ENCODE peak calls at places on chromosomes 16 and 17, in eight cellular contexts. One of them, this sample, is unnamed. For H3K27me3, the result is how much of the 10 kb centered on the place peaks cover.

GRCh38 chr17:40191237-40192208 is 14.3 kb downstream of the RAPGEFL1 start:
- DNase-seq in tibial nerve: peak
- DNase-seq in prostate gland: peak
- DNase-seq in CD8-positive, alpha-beta T cell: peak
- DNase-seq in SK-N-SH: peak
- DNase-seq in mammary epithelial cell: peak
- DNase-seq in CD4-positive, alpha-beta T cell: peak
- DNase-seq in adipocyte: peak
- DNase-seq in this sample: no peak

GRCh38 chr17:4082136-4082924 is 60.5 kb downstream of the ZZEF1 start:
- DNase-seq in tibial nerve: no peak
- DNase-seq in prostate gland: no peak
- DNase-seq in CD8-positive, alpha-beta T cell: no peak
- DNase-seq in SK-N-SH: no peak
- DNase-seq in mammary epithelial cell: no peak
- DNase-seq in CD4-positive, alpha-beta T cell: no peak
- DNase-seq in adipocyte: no peak
- DNase-seq in this sample: no peak

GRCh38 chr16:51982715-51983680 is 563.9 kb downstream of the TOX3 start:
- DNase-seq in tibial nerve: no peak
- DNase-seq in prostate gland: peak
- DNase-seq in CD8-positive, alpha-beta T cell: no peak
- DNase-seq in SK-N-SH: peak
- DNase-seq in mammary epithelial cell: peak
- DNase-seq in CD4-positive, alpha-beta T cell: no peak
- DNase-seq in adipocyte: peak
- DNase-seq in this sample: peak

GRCh38 chr17:76866774-76867577 is 1.2 kb upstream of the MGAT5B start:
- DNase-seq in tibial nerve: no peak
- DNase-seq in prostate gland: no peak
- DNase-seq in CD8-positive, alpha-beta T cell: no peak
- DNase-seq in SK-N-SH: no peak
- DNase-seq in mammary epithelial cell: peak
- DNase-seq in CD4-positive, alpha-beta T cell: no peak
- DNase-seq in adipocyte: peak
- DNase-seq in this sample: no peak

GRCh38 chr17:4177732-4178131 is 34.7 kb downstream of the CYB5D2 start:
- DNase-seq in tibial nerve: no peak
- DNase-seq in prostate gland: no peak
- DNase-seq in CD8-positive, alpha-beta T cell: no peak
- DNase-seq in SK-N-SH: no peak
- DNase-seq in mammary epithelial cell: no peak
- DNase-seq in CD4-positive, alpha-beta T cell: no peak
- DNase-seq in adipocyte: no peak
- DNase-seq in this sample: no peak

GRCh38 chr17:10772425-10773380 is 31.2 kb downstream of the TMEM238L start:
- DNase-seq in tibial nerve: no peak
- DNase-seq in prostate gland: peak
- DNase-seq in CD8-positive, alpha-beta T cell: no peak
- DNase-seq in SK-N-SH: no peak
- DNase-seq in mammary epithelial cell: no peak
- DNase-seq in CD4-positive, alpha-beta T cell: no peak
- DNase-seq in adipocyte: no peak
- DNase-seq in this sample: peak

GRCh38 chr17:82390015-82390859 is 18.7 kb downstream of the UTS2R start:
- DNase-seq in tibial nerve: no peak
- DNase-seq in prostate gland: no peak
- DNase-seq in CD8-positive, alpha-beta T cell: no peak
- DNase-seq in SK-N-SH: no peak
- DNase-seq in mammary epithelial cell: no peak
- DNase-seq in CD4-positive, alpha-beta T cell: no peak
- DNase-seq in adipocyte: no peak
- DNase-seq in this sample: no peak

GRCh38 chr16:53417976-53418375 is 16.3 kb upstream of the RBL2 start:
- DNase-seq in tibial nerve: no peak
- DNase-seq in prostate gland: no peak
- DNase-seq in CD8-positive, alpha-beta T cell: no peak
- DNase-seq in SK-N-SH: no peak
- DNase-seq in mammary epithelial cell: no peak
- DNase-seq in CD4-positive, alpha-beta T cell: no peak
- DNase-seq in adipocyte: no peak
- DNase-seq in this sample: no peak

GRCh38 chr16:51276335-51276734 is 125.3 kb upstream of the SALL1 start:
- DNase-seq in tibial nerve: no peak
- DNase-seq in prostate gland: no peak
- DNase-seq in CD8-positive, alpha-beta T cell: no peak
- DNase-seq in SK-N-SH: no peak
- DNase-seq in mammary epithelial cell: peak
- DNase-seq in CD4-positive, alpha-beta T cell: no peak
- DNase-seq in adipocyte: no peak
- DNase-seq in this sample: no peak

GRCh38 chr17:67514998-67515397 is 137.9 kb downstream of the PITPNC1 start:
- DNase-seq in tibial nerve: no peak
- DNase-seq in prostate gland: no peak
- DNase-seq in CD8-positive, alpha-beta T cell: no peak
- DNase-seq in SK-N-SH: no peak
- DNase-seq in mammary epithelial cell: no peak
- DNase-seq in CD4-positive, alpha-beta T cell: no peak
- DNase-seq in adipocyte: no peak
- DNase-seq in this sample: no peak

GRCh38 chr17:74380959-74381808 is 13.9 kb downstream of the GPR142 start:
- DNase-seq in tibial nerve: no peak
- DNase-seq in prostate gland: no peak
- DNase-seq in CD8-positive, alpha-beta T cell: no peak
- DNase-seq in SK-N-SH: no peak
- DNase-seq in mammary epithelial cell: no peak
- DNase-seq in CD4-positive, alpha-beta T cell: no peak
- DNase-seq in adipocyte: no peak
- DNase-seq in this sample: no peak

GRCh38 chr16:75479421-75479990 is 15.0 kb upstream of the TMEM170A start:
- DNase-seq in tibial nerve: no peak
- DNase-seq in prostate gland: no peak
- DNase-seq in CD8-positive, alpha-beta T cell: no peak
- DNase-seq in SK-N-SH: no peak
- DNase-seq in mammary epithelial cell: no peak
- DNase-seq in CD4-positive, alpha-beta T cell: no peak
- DNase-seq in adipocyte: no peak
- DNase-seq in this sample: no peak

GRCh38 chr16:74700206-74701040 is at the start of gene MLKL:
- DNase-seq in tibial nerve: peak
- DNase-seq in prostate gland: peak
- DNase-seq in CD8-positive, alpha-beta T cell: peak
- DNase-seq in SK-N-SH: peak
- DNase-seq in mammary epithelial cell: peak
- DNase-seq in CD4-positive, alpha-beta T cell: peak
- DNase-seq in adipocyte: peak
- DNase-seq in this sample: peak

GRCh38 chr16:54156349-54156748 is 130.2 kb downstream of the IRX3 start:
- DNase-seq in tibial nerve: no peak
- DNase-seq in prostate gland: no peak
- DNase-seq in CD8-positive, alpha-beta T cell: no peak
- DNase-seq in SK-N-SH: no peak
- DNase-seq in mammary epithelial cell: no peak
- DNase-seq in CD4-positive, alpha-beta T cell: no peak
- DNase-seq in adipocyte: no peak
- DNase-seq in this sample: no peak

GRCh38 chr17:38448208-38448776 is 20.0 kb downstream of the ARHGAP23 start:
- DNase-seq in tibial nerve: no peak
- DNase-seq in prostate gland: no peak
- DNase-seq in CD8-positive, alpha-beta T cell: no peak
- DNase-seq in SK-N-SH: no peak
- DNase-seq in mammary epithelial cell: no peak
- DNase-seq in CD4-positive, alpha-beta T cell: no peak
- DNase-seq in adipocyte: no peak
- DNase-seq in this sample: no peak

GRCh38 chr16:70433456-70434103 is 5.3 kb downstream of the ST3GAL2 start:
- DNase-seq in tibial nerve: no peak
- DNase-seq in prostate gland: no peak
- DNase-seq in CD8-positive, alpha-beta T cell: no peak
- DNase-seq in SK-N-SH: peak
- DNase-seq in mammary epithelial cell: no peak
- DNase-seq in CD4-positive, alpha-beta T cell: no peak
- DNase-seq in adipocyte: peak
- DNase-seq in this sample: no peak

GRCh38 chr16:23848958-23849357 is 13.2 kb downstream of the PRKCB start:
- DNase-seq in tibial nerve: no peak
- DNase-seq in prostate gland: no peak
- DNase-seq in CD8-positive, alpha-beta T cell: no peak
- DNase-seq in SK-N-SH: no peak
- DNase-seq in mammary epithelial cell: no peak
- DNase-seq in CD4-positive, alpha-beta T cell: no peak
- DNase-seq in adipocyte: no peak
- DNase-seq in this sample: no peak

GRCh38 chr16:12354296-12354818 is 377.8 kb downstream of the SNX29 start:
- DNase-seq in tibial nerve: no peak
- DNase-seq in prostate gland: no peak
- DNase-seq in CD8-positive, alpha-beta T cell: no peak
- DNase-seq in SK-N-SH: no peak
- DNase-seq in mammary epithelial cell: no peak
- DNase-seq in CD4-positive, alpha-beta T cell: no peak
- DNase-seq in adipocyte: no peak
- DNase-seq in this sample: no peak

GRCh38 chr17:42697108-42697811 is 14.9 kb downstream of the CNTNAP1 start:
- DNase-seq in tibial nerve: no peak
- DNase-seq in prostate gland: no peak
- DNase-seq in CD8-positive, alpha-beta T cell: no peak
- DNase-seq in SK-N-SH: peak
- DNase-seq in mammary epithelial cell: no peak
- DNase-seq in CD4-positive, alpha-beta T cell: no peak
- DNase-seq in adipocyte: no peak
- DNase-seq in this sample: no peak

GRCh38 chr17:57075193-57075592 is 9.9 kb upstream of the AKAP1 start:
- DNase-seq in tibial nerve: no peak
- DNase-seq in prostate gland: no peak
- DNase-seq in CD8-positive, alpha-beta T cell: no peak
- DNase-seq in SK-N-SH: no peak
- DNase-seq in mammary epithelial cell: no peak
- DNase-seq in CD4-positive, alpha-beta T cell: no peak
- DNase-seq in adipocyte: no peak
- DNase-seq in this sample: no peak
- H3K27me3 ChIP-seq in tibial nerve: under half
- H3K27me3 ChIP-seq in prostate gland: under half
- H3K27me3 ChIP-seq in CD8-positive, alpha-beta T cell: under half
- H3K27me3 ChIP-seq in SK-N-SH: under half
- H3K27me3 ChIP-seq in mammary epithelial cell: under half
- H3K27me3 ChIP-seq in CD4-positive, alpha-beta T cell: under half
- H3K27me3 ChIP-seq in adipocyte: under half
- H3K27me3 ChIP-seq in this sample: under half

DNA sequence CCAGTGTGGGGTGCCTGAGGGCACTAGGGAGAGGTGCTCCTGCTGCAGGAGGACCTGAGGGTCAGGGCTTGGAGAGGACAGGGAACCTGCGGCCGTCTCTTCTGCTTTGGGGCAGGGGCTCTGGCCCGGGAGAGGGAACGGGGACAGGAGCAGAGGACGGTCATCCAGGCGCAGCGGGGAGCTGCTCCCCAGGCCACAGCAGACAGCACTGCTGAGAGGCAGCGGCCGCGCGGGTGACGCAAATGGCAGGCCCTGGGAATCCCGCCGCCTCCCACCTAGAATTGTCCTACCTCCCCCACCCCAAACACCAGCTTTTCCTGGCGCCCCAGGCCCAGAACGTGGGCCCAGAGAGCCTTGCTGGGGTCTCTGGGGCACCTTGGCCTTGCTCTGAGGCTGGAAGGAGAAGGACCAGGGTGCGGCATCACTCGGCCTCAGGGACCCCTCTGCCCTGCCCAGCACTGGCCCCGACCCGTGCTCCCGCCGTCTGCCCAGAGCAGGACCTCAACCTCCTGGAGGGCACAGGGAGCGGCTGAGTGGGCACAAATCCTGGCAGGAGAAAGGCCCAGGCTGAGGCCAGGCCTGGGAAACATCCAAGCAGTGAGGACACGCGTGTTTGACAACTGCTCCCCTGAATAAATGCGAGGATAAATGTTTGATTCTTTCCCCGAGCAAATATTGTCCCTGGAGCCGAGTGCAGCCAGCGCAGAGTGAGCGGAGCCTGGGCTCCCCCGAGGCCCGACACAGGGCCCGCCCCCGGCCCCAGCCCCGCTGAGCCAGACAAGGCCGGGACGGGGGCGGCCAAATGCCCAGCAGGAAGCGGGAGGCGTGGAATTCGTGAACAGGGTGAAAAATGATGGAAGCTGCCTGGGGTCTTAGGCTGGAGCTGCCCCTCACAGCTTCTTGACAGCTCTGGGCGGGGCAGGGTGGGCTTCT is 8.5 kb downstream of the SSTR5 start:
- DNase-seq in tibial nerve: no peak
- DNase-seq in prostate gland: no peak
- DNase-seq in CD8-positive, alpha-beta T cell: no peak
- DNase-seq in SK-N-SH: no peak
- DNase-seq in mammary epithelial cell: no peak
- DNase-seq in CD4-positive, alpha-beta T cell: no peak
- DNase-seq in adipocyte: peak
- DNase-seq in this sample: no peak
- H3K27me3 ChIP-seq in tibial nerve: under half
- H3K27me3 ChIP-seq in prostate gland: under half
- H3K27me3 ChIP-seq in CD8-positive, alpha-beta T cell: under half
- H3K27me3 ChIP-seq in SK-N-SH: half or more
- H3K27me3 ChIP-seq in mammary epithelial cell: under half
- H3K27me3 ChIP-seq in CD4-positive, alpha-beta T cell: under half
- H3K27me3 ChIP-seq in adipocyte: under half
- H3K27me3 ChIP-seq in this sample: under half

DNA sequence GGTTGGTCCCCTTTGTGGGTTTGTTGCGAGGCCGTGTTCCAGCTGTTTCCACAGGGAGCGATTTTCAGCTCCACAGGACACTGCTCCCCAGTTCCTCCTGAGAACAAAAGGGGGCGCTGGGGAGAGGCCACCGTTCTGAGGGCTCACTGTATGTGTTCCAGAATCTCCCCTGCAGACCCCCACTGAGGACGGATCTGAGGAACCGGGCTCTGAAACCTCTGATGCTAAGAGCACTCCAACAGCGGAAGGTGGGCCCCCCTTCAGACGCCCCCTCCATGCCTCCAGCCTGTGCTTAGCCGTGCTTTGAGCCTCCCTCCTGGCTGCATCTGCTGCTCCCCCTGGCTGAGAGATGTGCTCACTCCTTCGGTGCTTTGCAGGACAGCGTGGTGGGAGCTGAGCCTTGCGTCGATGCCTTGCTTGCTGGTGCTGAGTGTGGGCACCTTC is 27.3 kb upstream of the STH start:
- DNase-seq in tibial nerve: no peak
- DNase-seq in prostate gland: no peak
- DNase-seq in CD8-positive, alpha-beta T cell: no peak
- DNase-seq in SK-N-SH: no peak
- DNase-seq in mammary epithelial cell: no peak
- DNase-seq in CD4-positive, alpha-beta T cell: no peak
- DNase-seq in adipocyte: no peak
- DNase-seq in this sample: no peak
- H3K27me3 ChIP-seq in tibial nerve: under half
- H3K27me3 ChIP-seq in prostate gland: under half
- H3K27me3 ChIP-seq in CD8-positive, alpha-beta T cell: under half
- H3K27me3 ChIP-seq in SK-N-SH: under half
- H3K27me3 ChIP-seq in mammary epithelial cell: under half
- H3K27me3 ChIP-seq in CD4-positive, alpha-beta T cell: under half
- H3K27me3 ChIP-seq in adipocyte: half or more
- H3K27me3 ChIP-seq in this sample: under half

DNA sequence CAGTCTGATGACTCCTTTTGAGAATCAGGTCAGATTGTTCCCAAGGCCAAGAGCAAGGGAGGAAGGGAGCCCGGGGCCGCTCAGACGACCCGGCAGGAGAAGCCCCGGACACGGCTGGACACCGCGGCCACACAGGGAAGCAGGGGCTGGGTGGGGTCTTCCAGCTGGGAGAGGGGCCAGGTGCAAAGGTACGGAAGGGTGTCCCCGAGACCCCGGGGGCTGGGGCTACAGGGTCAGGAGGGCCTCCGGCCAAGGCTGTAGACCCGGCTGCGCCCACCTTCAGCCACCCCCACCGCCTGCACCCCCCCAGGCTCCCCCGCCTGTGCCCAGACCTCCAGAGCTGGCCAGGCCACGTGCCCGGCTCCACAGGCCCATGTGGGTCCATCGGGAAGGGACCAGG is 21.9 kb upstream of the C1QTNF8 start:
- DNase-seq in tibial nerve: no peak
- DNase-seq in prostate gland: no peak
- DNase-seq in CD8-positive, alpha-beta T cell: no peak
- DNase-seq in SK-N-SH: no peak
- DNase-seq in mammary epithelial cell: no peak
- DNase-seq in CD4-positive, alpha-beta T cell: no peak
- DNase-seq in adipocyte: no peak
- DNase-seq in this sample: no peak
- H3K27me3 ChIP-seq in tibial nerve: under half
- H3K27me3 ChIP-seq in prostate gland: under half
- H3K27me3 ChIP-seq in CD8-positive, alpha-beta T cell: under half
- H3K27me3 ChIP-seq in SK-N-SH: half or more
- H3K27me3 ChIP-seq in mammary epithelial cell: under half
- H3K27me3 ChIP-seq in CD4-positive, alpha-beta T cell: under half
- H3K27me3 ChIP-seq in adipocyte: under half
- H3K27me3 ChIP-seq in this sample: under half

This sample was measured in HAP-1.